ENCODE peak calls at places on chromosomes 5 and 9, in eight cellular contexts. Z is IMR-90, Y is GM12865, P is HFFc6, M is neural crest cell, U is cardiac fibroblast, L is AG04449, C is nephron progenitor cell. T is an unnamed sample.

GRCh38 chr9:136623849-136624183 is 38.9 kb upstream of the EGFL7 start:
- DNase-seq in U (no peak), Z (no peak), C (no peak), M (no peak), P (no peak), Y (peak; percentile 29), L (no peak), T (no peak)

GRCh38 chr9:73167614-73168013 is 15.9 kb downstream of the ANXA1 start:
- DNase-seq in U (no peak), C (no peak), P (no peak), M (no peak), Y (no peak), Z (no peak), L (no peak), T (no peak)

GRCh38 chr9:33289501-33289900 is 815 bp upstream of the NFX1 start:
- DNase-seq in C (peak; percentile 13), M (no peak), P (no peak), Y (no peak), U (peak; percentile 29), L (no peak), Z (no peak), T (peak; percentile 22)

GRCh38 chr5:8333977-8334376 is 465.0 kb downstream of the MTRR start:
- DNase-seq in U (peak; percentile 2), Y (no peak), Z (no peak), M (no peak), P (no peak), L (no peak), C (no peak), T (no peak)

GRCh38 chr9:13437898-13438297 is 158.4 kb upstream of the MPDZ start:
- DNase-seq in L (no peak), C (no peak), M (no peak), Y (no peak), P (no peak), Z (no peak), U (no peak), T (no peak)

GRCh38 chr5:34534237-34535108 is 121.7 kb upstream of the RAI14 start:
- DNase-seq in M (no peak), U (peak; percentile 91), Z (peak; percentile 97), L (peak; percentile 94), C (no peak), P (peak; percentile 96), Y (peak; percentile 88), T (peak; percentile 90)

GRCh38 chr9:136016221-136016881 is 55.2 kb upstream of the UBAC1 start:
- DNase-seq in U (no peak), M (no peak), P (no peak), L (no peak), C (no peak), Y (no peak), Z (no peak), T (no peak)

GRCh38 chr9:128898845-128899565 is 17.1 kb downstream of the LRRC8A start:
- DNase-seq in Y (no peak), M (no peak), L (no peak), U (no peak), C (no peak), P (no peak), Z (no peak), T (no peak)

GRCh38 chr5:108386345-108387061 is 4.6 kb upstream of the FBXL17 start:
- DNase-seq in L (peak; percentile 41), P (peak; percentile 16), M (no peak), Y (no peak), U (peak; percentile 29), C (no peak), Z (peak; percentile 79), T (peak; percentile 90)

GRCh38 chr9:68969538-68969937 is 44.4 kb downstream of the PRKACG start:
- DNase-seq in Z (no peak), M (no peak), U (no peak), P (no peak), C (no peak), Y (no peak), L (no peak), T (no peak)

GRCh38 chr5:32278403-32278802 is 34.3 kb downstream of the MTMR12 start:
- DNase-seq in C (no peak), U (peak; percentile 68), M (no peak), Z (peak; percentile 82), Y (peak; percentile 59), L (peak; percentile 79), P (peak; percentile 74), T (peak; percentile 60)

GRCh38 chr5:138352722-138353549 is 451 bp downstream of the KDM3B start:
- DNase-seq in Z (peak; percentile 47), Y (peak; percentile 79), P (peak; percentile 36), C (peak; percentile 67), L (no peak), U (peak; percentile 63), M (peak; percentile 40), T (peak; percentile 20)

GRCh38 chr5:41507501-41507900 is 2.9 kb downstream of the PLCXD3 start:
- DNase-seq in U (no peak), C (no peak), P (no peak), L (no peak), Z (no peak), M (no peak), Y (no peak), T (no peak)

GRCh38 chr5:57470339-57470738 is 12.3 kb downstream of the ACTBL2 start:
- DNase-seq in P (no peak), Z (no peak), L (no peak), C (no peak), M (no peak), U (peak; percentile 55), Y (no peak), T (no peak)

GRCh38 chr5:60507687-60508086 is 192.3 kb downstream of the DEPDC1B start:
- DNase-seq in P (no peak), L (no peak), Y (no peak), M (no peak), Z (peak; percentile 80), U (no peak), C (no peak), T (peak; percentile 32)

GRCh38 chr9:108099854-108100253 is 610.3 kb upstream of the KLF4 start:
- DNase-seq in L (no peak), P (no peak), Y (no peak), U (peak; percentile 15), C (no peak), M (no peak), Z (no peak), T (peak; percentile 22)

GRCh38 chr5:143865421-143865820 is 53.5 kb downstream of the HMHB1 start:
- DNase-seq in C (no peak), L (no peak), U (peak; percentile 34), Z (no peak), M (no peak), P (no peak), Y (no peak), T (no peak)

GRCh38 chr9:136226680-136227410 is 18.8 kb downstream of the QSOX2 start:
- DNase-seq in P (no peak), U (no peak), M (no peak), C (no peak), Z (no peak), L (no peak), Y (no peak), T (no peak)

GRCh38 chr5:11709021-11709420 is 195.2 kb downstream of the CTNND2 start:
- DNase-seq in M (no peak), Z (no peak), U (no peak), Y (no peak), L (no peak), C (no peak), P (no peak), T (no peak)

GRCh38 chr9:22446950-22447606 is 454 bp downstream of the DMRTA1 start:
- DNase-seq in P (no peak), M (peak; percentile 56), C (peak; percentile 82), L (no peak), U (peak; percentile 24), Y (peak; percentile 6), Z (peak; percentile 20), T (peak; percentile 19)

GRCh38 chr9:14441976-14442651 is 128.2 kb upstream of the NFIB start:
- DNase-seq in C (peak; percentile 33), U (peak; percentile 32), L (no peak), P (no peak), Z (peak; percentile 5), M (peak; percentile 18), Y (peak; percentile 54), T (no peak)
- TF ChIP-seq CTCF in C (peak; percentile 46), U (peak; percentile 42), L (peak; percentile 10), P (peak; percentile 69), Z (peak; percentile 26), M (peak; percentile 58), Y (peak; percentile 41), T (peak; percentile 33)

DNA sequence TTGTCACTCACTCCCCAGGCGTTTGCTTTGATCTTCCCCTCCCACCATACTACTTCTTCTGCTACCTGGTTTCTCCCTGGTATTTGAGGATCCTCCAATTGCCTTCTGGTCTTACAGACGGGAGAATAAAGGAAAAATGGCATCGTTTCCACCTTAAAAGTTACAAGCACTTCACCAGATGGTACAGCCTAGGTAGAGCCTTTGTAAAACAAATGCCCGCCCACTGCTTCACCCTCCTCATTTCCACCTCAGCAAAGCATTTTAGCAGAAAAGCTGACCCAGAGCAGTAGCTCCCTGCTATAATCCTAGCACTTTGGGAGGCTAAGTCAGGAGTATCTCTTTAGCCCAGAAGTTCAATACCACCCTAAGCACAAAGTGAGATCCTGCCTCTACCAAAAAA is 5.1 kb upstream of the ANXA2R start:
- DNase-seq in Z (no peak), Y (no peak), U (no peak), L (no peak), M (no peak), C (no peak), P (no peak), T (no peak)
- TF ChIP-seq CTCF in Z (no peak), Y (no peak), U (no peak), L (no peak), M (no peak), C (no peak), P (no peak), T (no peak)

GRCh38 chr5:124371121-124371706 is 375.2 kb downstream of the ZNF608 start:
- DNase-seq in M (no peak), L (no peak), Y (no peak), P (no peak), C (no peak), Z (peak; percentile 4), U (peak; percentile 39), T (peak; percentile 49)

GRCh38 chr5:124372457-124372856 is 374.0 kb downstream of the ZNF608 start:
- DNase-seq in Y (no peak), Z (no peak), L (no peak), P (no peak), U (no peak), C (no peak), M (no peak), T (no peak)

GRCh38 chr5:124365491-124365890 is 380.9 kb downstream of the ZNF608 start:
- DNase-seq in Y (no peak), C (peak; percentile 8), L (no peak), P (no peak), U (no peak), Z (no peak), M (no peak), T (no peak)

GRCh38 chr5:124373843-124374242 is 372.6 kb downstream of the ZNF608 start:
- DNase-seq in C (no peak), P (no peak), Z (no peak), U (no peak), L (no peak), M (no peak), Y (no peak), T (no peak)

GRCh38 chr5:124370601-124371000 is 375.8 kb downstream of the ZNF608 start:
- DNase-seq in P (no peak), Z (no peak), M (no peak), Y (no peak), U (no peak), L (no peak), C (no peak), T (no peak)
- TF ChIP-seq CTCF in P (no peak), Z (no peak), M (no peak), Y (no peak), U (no peak), L (no peak), C (no peak), T (no peak)

GRCh38 chr5:177363565-177363964 is 5.8 kb downstream of the RGS14 start:
- DNase-seq in M (no peak), L (no peak), Y (no peak), C (no peak), P (no peak), Z (no peak), U (no peak), T (no peak)
- TF ChIP-seq CTCF in M (no peak), L (no peak), Y (no peak), C (no peak), P (no peak), Z (no peak), U (no peak), T (no peak)

T was measured in fibroblast of mammary gland.